ENCODE peak calls at places on chromosomes 16 and 17, in six cellular contexts. One of them, this sample, is unnamed.
A peak's percentile ranks its signal among the peaks of the same experiment; 100 is the strongest.

GRCh38 chr16:80940069-80940856 is 66.4 kb downstream of the CMC2 start:
- DNase-seq in H1: no peak
- DNase-seq in mesenchymal stem cell: no peak
- DNase-seq in neuronal stem cell: no peak
- DNase-seq in IMR-90: peak; percentile 15
- DNase-seq in H9: no peak
- DNase-seq in this sample: no peak

GRCh38 chr17:49986396-49987289 is 8.4 kb downstream of the DLX3 start:
- DNase-seq in H9: peak; percentile 23
- DNase-seq in IMR-90: no peak
- DNase-seq in neuronal stem cell: no peak
- DNase-seq in H1: no peak
- DNase-seq in mesenchymal stem cell: no peak
- DNase-seq in this sample: no peak

GRCh38 chr17:45672301-45672700 is 111.8 kb upstream of the CRHR1 start:
- DNase-seq in neuronal stem cell: no peak
- DNase-seq in IMR-90: no peak
- DNase-seq in mesenchymal stem cell: no peak
- DNase-seq in H1: no peak
- DNase-seq in H9: no peak
- DNase-seq in this sample: no peak

GRCh38 chr16:397135-397661 is at the start of gene NME4:
- DNase-seq in H9: peak; percentile 66
- DNase-seq in neuronal stem cell: peak; percentile 42
- DNase-seq in H1: peak; percentile 73
- DNase-seq in mesenchymal stem cell: peak; percentile 42
- DNase-seq in IMR-90: no peak
- DNase-seq in this sample: peak; percentile 80

GRCh38 chr17:39777534-39778365 is 40.0 kb downstream of the GRB7 start:
- DNase-seq in mesenchymal stem cell: no peak
- DNase-seq in H9: no peak
- DNase-seq in H1: no peak
- DNase-seq in neuronal stem cell: no peak
- DNase-seq in IMR-90: no peak
- DNase-seq in this sample: no peak

GRCh38 chr17:41785091-41785875 is 1.2 kb downstream of the JUP start:
- DNase-seq in mesenchymal stem cell: peak; percentile 54
- DNase-seq in neuronal stem cell: peak; percentile 90
- DNase-seq in H9: peak; percentile 97
- DNase-seq in H1: peak; percentile 80
- DNase-seq in IMR-90: no peak
- DNase-seq in this sample: peak; percentile 99

GRCh38 chr17:1553354-1554266 is 9.0 kb downstream of the PITPNA start:
- DNase-seq in IMR-90: no peak
- DNase-seq in H9: no peak
- DNase-seq in H1: no peak
- DNase-seq in mesenchymal stem cell: no peak
- DNase-seq in neuronal stem cell: no peak
- DNase-seq in this sample: no peak

GRCh38 chr16:84616515-84616914 is 1.4 kb downstream of the COTL1 start:
- DNase-seq in H1: no peak
- DNase-seq in IMR-90: no peak
- DNase-seq in mesenchymal stem cell: peak; percentile 50
- DNase-seq in neuronal stem cell: no peak
- DNase-seq in H9: no peak
- DNase-seq in this sample: no peak

GRCh38 chr16:6797223-6797622 is 535.4 kb upstream of the RBFOX1 start:
- DNase-seq in neuronal stem cell: no peak
- DNase-seq in mesenchymal stem cell: no peak
- DNase-seq in IMR-90: no peak
- DNase-seq in H9: no peak
- DNase-seq in H1: no peak
- DNase-seq in this sample: no peak

GRCh38 chr17:79391808-79392233 is 219.0 kb downstream of the RBFOX3 start:
- DNase-seq in H1: peak; percentile 97
- DNase-seq in neuronal stem cell: peak; percentile 85
- DNase-seq in mesenchymal stem cell: peak; percentile 50
- DNase-seq in IMR-90: peak; percentile 53
- DNase-seq in H9: peak; percentile 94
- DNase-seq in this sample: peak; percentile 81

GRCh38 chr17:19413725-19414124 is 2.7 kb downstream of the RNF112 start:
- DNase-seq in H1: no peak
- DNase-seq in IMR-90: no peak
- DNase-seq in mesenchymal stem cell: no peak
- DNase-seq in H9: no peak
- DNase-seq in neuronal stem cell: no peak
- DNase-seq in this sample: no peak

GRCh38 chr17:77287432-77288068 is 146.8 kb downstream of the SEC14L1 start:
- DNase-seq in H9: peak; percentile 83
- DNase-seq in H1: no peak
- DNase-seq in neuronal stem cell: no peak
- DNase-seq in mesenchymal stem cell: peak; percentile 96
- DNase-seq in IMR-90: peak; percentile 94
- DNase-seq in this sample: peak; percentile 82

GRCh38 chr17:79088997-79089328 is 14.3 kb downstream of the ENGASE start:
- DNase-seq in IMR-90: no peak
- DNase-seq in neuronal stem cell: no peak
- DNase-seq in H1: no peak
- DNase-seq in mesenchymal stem cell: no peak
- DNase-seq in H9: no peak
- DNase-seq in this sample: no peak

GRCh38 chr16:841455-842060 is 41.0 kb upstream of the GNG13 start:
- DNase-seq in IMR-90: no peak
- DNase-seq in H1: no peak
- DNase-seq in neuronal stem cell: no peak
- DNase-seq in mesenchymal stem cell: no peak
- DNase-seq in H9: no peak
- DNase-seq in this sample: no peak

GRCh38 chr16:28149016-28149888 is 62.5 kb downstream of the XPO6 start:
- DNase-seq in mesenchymal stem cell: peak; percentile 16
- DNase-seq in IMR-90: peak; percentile 22
- DNase-seq in neuronal stem cell: no peak
- DNase-seq in H9: no peak
- DNase-seq in H1: no peak
- DNase-seq in this sample: no peak

GRCh38 chr17:49687878-49688491 is 10.1 kb upstream of the SPOP start:
- DNase-seq in H9: peak; percentile 28
- DNase-seq in mesenchymal stem cell: peak; percentile 56
- DNase-seq in H1: no peak
- DNase-seq in neuronal stem cell: no peak
- DNase-seq in IMR-90: peak; percentile 61
- DNase-seq in this sample: no peak

GRCh38 chr17:44794699-44795413 is 35.2 kb downstream of the GJC1 start:
- DNase-seq in IMR-90: peak; percentile 99
- DNase-seq in H9: no peak
- DNase-seq in neuronal stem cell: no peak
- DNase-seq in H1: no peak
- DNase-seq in mesenchymal stem cell: peak; percentile 99
- DNase-seq in this sample: peak; percentile 88

GRCh38 chr16:51164167-51164566 is 13.1 kb upstream of the SALL1 start:
- DNase-seq in mesenchymal stem cell: peak; percentile 90
- DNase-seq in H9: no peak
- DNase-seq in IMR-90: peak; percentile 67
- DNase-seq in H1: no peak
- DNase-seq in neuronal stem cell: no peak
- DNase-seq in this sample: no peak

GRCh38 chr16:70804153-70804728 is 3.3 kb upstream of the VAC14 start:
- DNase-seq in neuronal stem cell: no peak
- DNase-seq in H1: no peak
- DNase-seq in IMR-90: peak; percentile 93
- DNase-seq in mesenchymal stem cell: peak; percentile 77
- DNase-seq in H9: no peak
- DNase-seq in this sample: peak; percentile 15

GRCh38 chr16:82792704-82793103 is 165.9 kb downstream of the CDH13 start:
- DNase-seq in H1: no peak
- DNase-seq in H9: no peak
- DNase-seq in IMR-90: no peak
- DNase-seq in neuronal stem cell: no peak
- DNase-seq in mesenchymal stem cell: no peak
- DNase-seq in this sample: no peak

GRCh38 chr16:66203476-66203875 is 163.0 kb upstream of the CDH5 start:
- DNase-seq in neuronal stem cell: no peak
- DNase-seq in IMR-90: no peak
- DNase-seq in H9: no peak
- DNase-seq in H1: no peak
- DNase-seq in mesenchymal stem cell: no peak
- DNase-seq in this sample: no peak

GRCh38 chr16:15775209-15775608 is 81.6 kb downstream of the MYH11 start:
- DNase-seq in mesenchymal stem cell: peak; percentile 41
- DNase-seq in neuronal stem cell: no peak
- DNase-seq in IMR-90: peak; percentile 58
- DNase-seq in H9: no peak
- DNase-seq in H1: no peak
- DNase-seq in this sample: peak; percentile 60

GRCh38 chr16:56011808-56012478 is 136.8 kb upstream of the CES5A start:
- DNase-seq in IMR-90: no peak
- DNase-seq in mesenchymal stem cell: no peak
- DNase-seq in H9: no peak
- DNase-seq in H1: no peak
- DNase-seq in neuronal stem cell: no peak
- DNase-seq in this sample: no peak

GRCh38 chr16:75506567-75506966 is 11.3 kb upstream of the CHST6 start:
- DNase-seq in neuronal stem cell: no peak
- DNase-seq in mesenchymal stem cell: peak; percentile 38
- DNase-seq in H9: no peak
- DNase-seq in IMR-90: peak; percentile 59
- DNase-seq in H1: no peak
- DNase-seq in this sample: no peak

GRCh38 chr16:82067042-82067809 is 32.2 kb downstream of the HSD17B2 start:
- DNase-seq in neuronal stem cell: no peak
- DNase-seq in mesenchymal stem cell: no peak
- DNase-seq in IMR-90: peak; percentile 31
- DNase-seq in H9: no peak
- DNase-seq in H1: no peak
- DNase-seq in this sample: no peak

GRCh38 chr17:28724500-28725165 is 1.4 kb downstream of the TLCD1 start:
- DNase-seq in neuronal stem cell: no peak
- DNase-seq in mesenchymal stem cell: no peak
- DNase-seq in IMR-90: no peak
- DNase-seq in H9: no peak
- DNase-seq in H1: no peak
- DNase-seq in this sample: peak; percentile 37
- H3K27ac ChIP-seq in neuronal stem cell: peak overlapping the region; percentile 96
- H3K27ac ChIP-seq in mesenchymal stem cell: peak overlapping the region; percentile 75
- H3K27ac ChIP-seq in IMR-90: no peak overlapping the region
- H3K27ac ChIP-seq in H9: peak overlapping the region; percentile 29
- H3K27ac ChIP-seq in H1: peak overlapping the region; percentile 89
- H3K27ac ChIP-seq in this sample: peak overlapping the region; percentile 90

GRCh38 chr16:13060932-13061331 is 159.5 kb downstream of the SHISA9 start:
- DNase-seq in H9: no peak
- DNase-seq in mesenchymal stem cell: no peak
- DNase-seq in IMR-90: no peak
- DNase-seq in H1: no peak
- DNase-seq in neuronal stem cell: no peak
- DNase-seq in this sample: peak; percentile 72

GRCh38 chr16:13067648-13068047 is 166.2 kb downstream of the SHISA9 start:
- DNase-seq in IMR-90: no peak
- DNase-seq in H9: no peak
- DNase-seq in H1: no peak
- DNase-seq in mesenchymal stem cell: no peak
- DNase-seq in neuronal stem cell: no peak
- DNase-seq in this sample: no peak

GRCh38 chr16:13062219-13062618 is 160.8 kb downstream of the SHISA9 start:
- DNase-seq in mesenchymal stem cell: no peak
- DNase-seq in IMR-90: no peak
- DNase-seq in neuronal stem cell: no peak
- DNase-seq in H1: no peak
- DNase-seq in H9: no peak
- DNase-seq in this sample: no peak

GRCh38 chr16:13063457-13063856 is 162.1 kb downstream of the SHISA9 start:
- DNase-seq in neuronal stem cell: no peak
- DNase-seq in IMR-90: no peak
- DNase-seq in mesenchymal stem cell: no peak
- DNase-seq in H9: no peak
- DNase-seq in H1: no peak
- DNase-seq in this sample: no peak

DNA sequence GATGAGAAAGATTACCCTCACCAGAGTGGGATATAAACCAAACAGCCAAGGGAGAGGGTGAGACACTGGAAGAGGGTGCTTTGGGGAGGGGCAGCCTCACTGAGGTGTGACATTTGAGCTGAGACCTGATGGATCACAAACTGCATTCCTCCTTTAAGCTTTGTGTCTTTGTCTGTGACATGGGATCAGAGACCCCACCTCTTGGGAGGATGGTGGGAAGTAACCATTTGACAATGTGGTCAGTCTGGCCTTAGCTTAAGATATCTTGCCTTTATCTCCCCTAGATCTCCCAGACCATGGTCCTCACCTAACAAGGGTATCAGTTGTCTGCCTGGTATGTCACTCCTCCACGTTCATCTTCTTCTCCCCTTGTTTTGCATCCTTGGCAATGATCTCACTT is 163.4 kb downstream of the SHISA9 start:
- DNase-seq in H9: no peak
- DNase-seq in IMR-90: no peak
- DNase-seq in mesenchymal stem cell: no peak
- DNase-seq in H1: no peak
- DNase-seq in neuronal stem cell: no peak
- DNase-seq in this sample: peak; percentile 94
- H3K9ac ChIP-seq in H9: no peak overlapping the region
- H3K9ac ChIP-seq in IMR-90: no peak overlapping the region
- H3K9ac ChIP-seq in mesenchymal stem cell: no peak overlapping the region
- H3K9ac ChIP-seq in H1: no peak overlapping the region
- H3K9ac ChIP-seq in neuronal stem cell: no peak overlapping the region
- H3K9ac ChIP-seq in this sample: no peak overlapping the region

DNA sequence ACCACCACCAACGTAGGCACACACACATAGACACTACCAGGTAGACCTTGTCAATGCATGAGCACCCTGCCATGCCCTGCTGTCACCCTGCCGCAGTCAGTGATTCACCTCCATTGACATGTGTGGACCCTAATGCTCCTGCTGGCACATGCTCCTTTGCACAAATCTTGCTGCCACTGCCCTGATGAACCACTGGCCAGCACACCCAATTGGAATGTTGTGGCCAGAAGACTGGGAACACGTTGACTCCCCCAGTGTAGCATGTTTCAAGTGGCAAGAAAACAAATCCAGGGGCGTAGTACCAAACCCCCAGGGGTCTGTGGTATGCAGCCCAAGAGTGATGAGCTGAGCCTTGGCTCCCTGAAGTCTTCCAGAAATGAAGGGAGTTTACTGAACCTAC is 486.4 kb upstream of the KIF2B start:
- DNase-seq in neuronal stem cell: no peak
- DNase-seq in H1: no peak
- DNase-seq in H9: no peak
- DNase-seq in IMR-90: no peak
- DNase-seq in mesenchymal stem cell: no peak
- DNase-seq in this sample: no peak
- H2BK15ac ChIP-seq in neuronal stem cell: no peak overlapping the region
- H2BK15ac ChIP-seq in H1: no peak overlapping the region
- H2BK15ac ChIP-seq in H9: no peak overlapping the region
- H2BK15ac ChIP-seq in IMR-90: no peak overlapping the region
- H2BK15ac ChIP-seq in mesenchymal stem cell: no peak overlapping the region
- H2BK15ac ChIP-seq in this sample: no peak overlapping the region

DNA sequence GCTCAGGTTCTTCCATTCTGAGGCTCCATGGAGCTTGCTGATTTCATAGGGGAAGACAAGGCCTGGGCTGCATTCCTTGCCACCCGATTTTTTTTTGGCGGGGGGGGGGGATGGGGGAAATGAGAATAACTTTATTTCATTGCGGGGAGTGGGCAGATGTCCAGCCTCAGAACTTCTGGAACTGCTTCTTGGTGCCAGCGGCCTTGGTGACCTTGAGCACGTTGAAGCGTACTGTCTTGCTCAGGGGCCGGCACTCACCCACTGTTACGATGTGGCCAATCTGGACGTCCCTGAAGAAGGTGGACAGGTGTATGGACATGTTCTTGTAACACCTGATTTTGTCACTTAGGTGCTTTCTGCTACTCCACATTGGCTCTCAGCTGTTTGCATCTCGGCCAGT is 8.3 kb upstream of the CENPT start:
- DNase-seq in H1: no peak
- DNase-seq in H9: no peak
- DNase-seq in mesenchymal stem cell: no peak
- DNase-seq in IMR-90: no peak
- DNase-seq in neuronal stem cell: no peak
- DNase-seq in this sample: no peak
- H3K27ac ChIP-seq in H1: no peak overlapping the region
- H3K27ac ChIP-seq in H9: no peak overlapping the region
- H3K27ac ChIP-seq in mesenchymal stem cell: no peak overlapping the region
- H3K27ac ChIP-seq in IMR-90: no peak overlapping the region
- H3K27ac ChIP-seq in neuronal stem cell: no peak overlapping the region
- H3K27ac ChIP-seq in this sample: no peak overlapping the region